ENCODE peak calls at places on chromosomes 16 and 17, in eight cellular contexts. C, D, L, J, V, U, H and X are unnamed samples. For H3K27me3, the result is how much of the 10 kb centered on the place peaks cover.

GRCh38 chr17:8847891-8848290 is 19.6 kb downstream of the PIK3R6 start:
- DNase-seq in C (no peak), D (no peak), L (no peak), J (no peak), V (no peak), U (no peak), H (no peak), X (no peak)

GRCh38 chr17:50469005-50469605 is 425 bp upstream of the CHAD start:
- DNase-seq in C (no peak), D (no peak), L (no peak), J (peak), V (no peak), U (no peak), H (no peak), X (no peak)

GRCh38 chr17:35283767-35284166 is 40.9 kb downstream of the SLFN5 start:
- DNase-seq in C (no peak), D (no peak), L (no peak), J (no peak), V (no peak), U (no peak), H (no peak), X (no peak)

GRCh38 chr16:28103516-28104170 is 40.1 kb upstream of the GSG1L start:
- DNase-seq in C (no peak), D (no peak), L (no peak), J (no peak), V (no peak), U (no peak), H (no peak), X (peak)

GRCh38 chr16:51383909-51384308 is 232.8 kb upstream of the SALL1 start:
- DNase-seq in C (no peak), D (no peak), L (no peak), J (no peak), V (no peak), U (no peak), H (no peak), X (no peak)

GRCh38 chr17:31621566-31621965 is 230.1 kb downstream of the RAB11FIP4 start:
- DNase-seq in C (no peak), D (no peak), L (no peak), J (no peak), V (no peak), U (no peak), H (no peak), X (no peak)

GRCh38 chr17:56592487-56593072 is 919 bp upstream of the NOG start:
- DNase-seq in C (peak), D (peak), L (no peak), J (peak), V (no peak), U (peak), H (peak), X (peak)

GRCh38 chr17:75695141-75695829 is 26.0 kb upstream of the ITGB4 start:
- DNase-seq in C (no peak), D (no peak), L (no peak), J (no peak), V (no peak), U (no peak), H (no peak), X (no peak)

GRCh38 chr17:78291944-78292910 is 60.8 kb downstream of the TMEM235 start:
- DNase-seq in C (no peak), D (no peak), L (no peak), J (no peak), V (no peak), U (no peak), H (no peak), X (no peak)

GRCh38 chr16:19088341-19088916 is 21.0 kb downstream of the COQ7 start:
- DNase-seq in C (no peak), D (no peak), L (no peak), J (no peak), V (no peak), U (no peak), H (no peak), X (no peak)

GRCh38 chr17:50641339-50641725 is 6.7 kb downstream of the ABCC3 start:
- DNase-seq in C (no peak), D (no peak), L (no peak), J (peak), V (no peak), U (no peak), H (peak), X (no peak)

GRCh38 chr17:280216-280615 is 72.4 kb downstream of the RPH3AL start:
- DNase-seq in C (no peak), D (peak), L (no peak), J (no peak), V (no peak), U (no peak), H (no peak), X (no peak)

GRCh38 chr16:72654535-72654934 is 393.4 kb downstream of the ZFHX3 start:
- DNase-seq in C (no peak), D (no peak), L (no peak), J (no peak), V (no peak), U (no peak), H (no peak), X (no peak)

GRCh38 chr17:76554131-76554530 is 14.3 kb downstream of the PRCD start:
- DNase-seq in C (peak), D (no peak), L (no peak), J (peak), V (no peak), U (no peak), H (peak), X (peak)

DNA sequence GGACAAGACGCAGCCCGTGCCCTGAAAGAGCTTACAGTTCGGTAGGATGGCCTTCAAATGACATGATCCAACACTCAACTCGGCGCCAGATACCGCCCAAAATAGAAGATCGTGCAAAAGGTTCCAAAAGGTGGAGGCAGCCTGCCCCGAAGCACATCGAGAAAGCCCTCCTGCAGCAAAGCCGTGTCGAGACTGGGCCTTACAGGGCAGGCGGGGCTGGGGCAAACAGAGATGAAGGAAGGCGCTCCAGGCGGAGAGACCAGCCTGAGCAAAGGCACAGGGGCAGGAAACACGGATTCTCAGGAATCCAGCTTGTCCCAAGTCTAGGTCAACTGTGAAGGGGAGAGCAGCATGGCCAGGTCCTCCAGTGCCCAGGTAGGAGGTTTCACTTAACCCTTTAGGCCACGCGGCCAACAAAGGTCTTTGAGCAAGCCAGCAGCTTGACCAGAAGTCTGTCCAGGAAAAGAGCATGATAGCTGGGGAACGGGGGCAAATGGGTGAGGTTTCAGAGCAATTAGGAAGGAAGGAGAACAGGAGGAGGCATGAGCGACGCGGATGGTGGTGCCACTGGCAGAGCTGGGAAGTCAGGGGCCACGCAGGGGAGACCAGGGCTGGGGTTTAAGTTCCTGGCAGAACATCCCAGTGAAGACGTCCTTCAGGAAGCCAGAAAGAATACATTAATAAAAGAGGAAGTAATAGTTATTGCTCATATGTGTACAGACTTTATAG is 21.2 kb upstream of the EIF1 start:
- DNase-seq in C (no peak), D (no peak), L (no peak), J (no peak), V (no peak), U (no peak), H (no peak), X (no peak)
- H3K27ac ChIP-seq in C (peak), D (no peak), L (peak), J (peak), V (no peak), U (peak), H (peak), X (peak)

DNA sequence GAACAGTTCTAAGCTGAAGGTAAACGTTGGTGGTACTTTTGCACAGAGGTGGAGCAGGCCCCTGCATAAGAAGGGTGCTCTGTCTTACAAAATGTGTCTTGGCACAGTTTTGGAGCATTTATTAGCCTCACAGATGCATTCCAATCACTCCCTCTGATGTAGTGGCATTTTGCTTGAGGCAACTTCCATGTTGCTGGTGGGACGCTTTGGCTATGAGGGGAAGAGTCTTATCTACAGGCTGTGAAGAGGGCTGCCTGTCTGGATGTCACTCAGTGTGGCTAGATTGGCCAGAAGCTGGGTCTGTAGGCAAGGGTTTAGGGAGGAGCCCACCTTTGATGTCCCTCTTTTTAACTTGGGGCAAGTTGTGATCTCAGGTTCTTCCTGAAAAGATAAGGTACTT is 2.6 kb upstream of the RARA start:
- DNase-seq in C (no peak), D (no peak), L (no peak), J (no peak), V (no peak), U (no peak), H (no peak), X (no peak)
- H3K4me3 ChIP-seq in C (no peak), D (no peak), L (no peak), J (no peak), V (no peak), U (no peak), H (no peak), X (no peak)

GRCh38 chr17:44380767-44381166 is 8.7 kb downstream of the ITGA2B start:
- DNase-seq in C (no peak), D (no peak), L (no peak), J (no peak), V (no peak), U (no peak), H (no peak), X (no peak)
- H3K27me3 ChIP-seq in C (under half), D (under half), L (under half), J (under half), V (under half), U (under half), H (under half), X (under half)

DNA sequence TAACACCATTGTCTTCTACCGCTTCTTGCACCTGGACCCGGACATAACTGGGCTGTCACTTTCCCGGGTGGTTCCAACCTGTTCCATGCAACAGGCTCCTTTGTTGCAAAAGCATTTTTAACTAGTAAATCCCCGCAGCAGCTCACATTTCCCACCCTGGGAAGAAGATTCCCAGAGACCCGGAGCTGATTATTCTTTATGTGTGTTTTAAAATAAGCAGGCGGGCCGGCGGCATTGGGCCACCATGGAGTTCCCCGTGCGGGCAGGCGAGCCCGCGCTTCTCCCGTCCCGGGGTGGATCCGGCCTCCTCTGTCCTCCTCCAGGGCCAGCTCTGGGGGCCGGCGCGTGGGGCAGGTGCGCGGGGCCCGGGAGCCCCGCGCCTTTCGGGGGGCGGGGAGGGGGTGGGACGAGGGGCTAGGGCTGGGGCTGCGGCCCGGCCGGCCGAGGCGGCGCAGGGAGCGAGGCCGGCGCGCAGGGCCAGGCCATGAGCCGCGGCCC is 1.6 kb downstream of the CRAMP1 start:
- DNase-seq in C (no peak), D (no peak), L (no peak), J (peak), V (peak), U (no peak), H (peak), X (no peak)
- H3K27ac ChIP-seq in C (peak), D (no peak), L (no peak), J (no peak), V (no peak), U (peak), H (no peak), X (no peak)

GRCh38 chr17:80889897-80890550 is 101.6 kb upstream of the CHMP6 start:
- DNase-seq in C (no peak), D (no peak), L (no peak), J (peak), V (no peak), U (no peak), H (no peak), X (no peak)
- H3K4me3 ChIP-seq in C (no peak), D (no peak), L (no peak), J (no peak), V (no peak), U (no peak), H (no peak), X (no peak)

DNA sequence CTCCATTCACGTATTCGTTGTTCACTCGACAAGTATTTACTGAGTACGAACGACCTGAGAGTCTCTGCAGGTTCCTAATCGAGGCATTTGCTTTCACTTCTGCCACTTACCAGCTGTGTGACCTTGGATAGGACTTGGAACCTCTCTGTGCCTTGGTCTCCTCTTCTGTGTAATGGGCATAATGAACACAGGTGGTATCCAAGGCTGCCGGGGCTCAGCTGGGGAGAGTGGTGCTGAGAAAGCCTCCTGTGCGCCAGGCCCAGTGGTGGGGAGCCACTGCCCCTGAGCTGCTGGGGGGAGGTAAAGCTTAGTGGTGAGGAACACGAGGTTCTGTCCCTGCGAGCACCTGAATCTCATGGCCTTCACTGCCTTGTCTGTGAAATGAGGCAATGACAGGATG is 150.7 kb downstream of the IRF8 start:
- DNase-seq in C (no peak), D (no peak), L (no peak), J (no peak), V (no peak), U (no peak), H (no peak), X (no peak)
- H3K27me3 ChIP-seq in C (under half), D (under half), L (under half), J (under half), V (under half), U (under half), H (under half), X (under half)

GRCh38 chr16:58960034-58960433 is 225.9 kb upstream of the GOT2 start:
- DNase-seq in C (no peak), D (no peak), L (no peak), J (no peak), V (no peak), U (no peak), H (no peak), X (no peak)
- H3K27ac ChIP-seq in C (no peak), D (no peak), L (no peak), J (no peak), V (no peak), U (no peak), H (no peak), X (no peak)

DNA sequence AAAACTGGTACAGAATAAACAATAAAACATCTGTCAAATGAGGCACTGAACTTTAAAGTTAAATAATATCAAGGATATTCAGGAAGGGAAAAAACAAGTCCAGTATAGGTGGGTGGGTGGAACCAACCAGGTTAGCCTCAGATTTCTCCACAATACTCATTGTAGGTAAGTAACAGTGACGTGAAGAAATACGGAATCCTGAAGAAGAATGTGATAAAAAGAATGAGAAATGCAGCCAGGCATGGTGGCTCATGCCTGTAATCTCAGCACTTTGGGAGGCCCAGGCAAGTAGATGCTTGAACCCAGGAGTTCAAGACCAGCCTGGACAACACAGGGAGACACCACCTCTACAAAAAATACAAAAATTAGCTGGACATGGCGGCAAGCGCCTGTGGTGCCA is 47.3 kb downstream of the UBE2G1 start:
- DNase-seq in C (no peak), D (no peak), L (no peak), J (no peak), V (no peak), U (no peak), H (no peak), X (no peak)
- H3K4me3 ChIP-seq in C (no peak), D (no peak), L (no peak), J (no peak), V (no peak), U (no peak), H (no peak), X (no peak)